ENCODE peak calls at places on chromosomes 1 and 21, in eight cellular contexts. T is Caco-2; B is HCT116; C is body of pancreas; U is CD8-positive, alpha-beta T cell; Q is dorsolateral prefrontal cortex; I is endothelial cell of umbilical vein; M is IMR-90. K is an unnamed sample.

GRCh38 chr1:64884261-64885040 is 81.9 kb downstream of the JAK1 start:
- DNase-seq in T (no peak), B (no peak), C (no peak), U (no peak), Q (no peak), I (peak; percentile 55), M (peak; percentile 56), K (no peak)

GRCh38 chr1:79128726-79129125 is 122.2 kb upstream of the ADGRL4 start:
- DNase-seq in T (no peak), B (no peak), C (no peak), U (no peak), Q (no peak), I (peak; percentile 71), M (peak; percentile 93), K (peak; percentile 24)

GRCh38 chr1:228434674-228435073 is 18.0 kb upstream of the TRIM17 start:
- DNase-seq in T (no peak), B (no peak), C (no peak), U (no peak), Q (no peak), I (no peak), M (no peak), K (no peak)

GRCh38 chr1:44646276-44646675 is 28.0 kb downstream of the TMEM53 start:
- DNase-seq in T (no peak), B (no peak), C (no peak), U (no peak), Q (no peak), I (no peak), M (peak; percentile 88), K (no peak)

GRCh38 chr1:167678422-167678821 is 43.4 kb upstream of the MPZL1 start:
- DNase-seq in T (no peak), B (no peak), C (no peak), U (no peak), Q (no peak), I (no peak), M (no peak), K (no peak)

GRCh38 chr1:152251391-152251790 is 27.4 kb upstream of the HRNR start:
- DNase-seq in T (no peak), B (no peak), C (no peak), U (no peak), Q (no peak), I (no peak), M (no peak), K (no peak)

GRCh38 chr1:115669886-115670285 is 28.1 kb downstream of the VANGL1 start:
- DNase-seq in T (no peak), B (no peak), C (no peak), U (no peak), Q (no peak), I (no peak), M (peak; percentile 43), K (no peak)

GRCh38 chr1:208036177-208036808 is 125.4 kb upstream of the CD34 start:
- DNase-seq in T (peak; percentile 34), B (peak; percentile 18), C (peak; percentile 54), U (no peak), Q (peak; percentile 13), I (no peak), M (peak; percentile 31), K (no peak)

GRCh38 chr1:53947172-53947835 is 1.2 kb downstream of the LRRC42 start:
- DNase-seq in T (no peak), B (no peak), C (no peak), U (no peak), Q (no peak), I (no peak), M (no peak), K (no peak)

GRCh38 chr1:37477946-37478345 is 3.6 kb downstream of the ZC3H12A start:
- DNase-seq in T (no peak), B (no peak), C (no peak), U (no peak), Q (no peak), I (no peak), M (no peak), K (no peak)

GRCh38 chr1:210239295-210240155 is 6.9 kb downstream of the SERTAD4 start:
- DNase-seq in T (peak; percentile 57), B (peak; percentile 28), C (peak; percentile 27), U (no peak), Q (no peak), I (peak; percentile 92), M (peak; percentile 85), K (no peak)

GRCh38 chr1:19448491-19449439 is 36.6 kb downstream of the CAPZB start:
- DNase-seq in T (no peak), B (no peak), C (peak; percentile 74), U (no peak), Q (no peak), I (peak; percentile 66), M (peak; percentile 93), K (no peak)

GRCh38 chr1:229952670-229953520 is 114.1 kb upstream of the GALNT2 start:
- DNase-seq in T (no peak), B (no peak), C (no peak), U (no peak), Q (no peak), I (no peak), M (no peak), K (no peak)

GRCh38 chr1:77975386-77975785 is 3.5 kb downstream of the FUBP1 start:
- DNase-seq in T (no peak), B (no peak), C (no peak), U (no peak), Q (no peak), I (peak; percentile 51), M (peak; percentile 40), K (no peak)

GRCh38 chr1:110210604-110211502 is 739 bp downstream of the KCNC4 start:
- DNase-seq in T (peak; percentile 33), B (no peak), C (peak; percentile 60), U (peak; percentile 73), Q (no peak), I (peak; percentile 36), M (no peak), K (no peak)

GRCh38 chr1:63922848-63923247 is 149.0 kb downstream of the ROR1 start:
- DNase-seq in T (no peak), B (no peak), C (no peak), U (no peak), Q (no peak), I (no peak), M (no peak), K (peak; percentile 62)

GRCh38 chr1:115377411-115377810 is 39.4 kb upstream of the NGF start:
- DNase-seq in T (no peak), B (no peak), C (no peak), U (no peak), Q (no peak), I (no peak), M (peak; percentile 53), K (no peak)

DNA sequence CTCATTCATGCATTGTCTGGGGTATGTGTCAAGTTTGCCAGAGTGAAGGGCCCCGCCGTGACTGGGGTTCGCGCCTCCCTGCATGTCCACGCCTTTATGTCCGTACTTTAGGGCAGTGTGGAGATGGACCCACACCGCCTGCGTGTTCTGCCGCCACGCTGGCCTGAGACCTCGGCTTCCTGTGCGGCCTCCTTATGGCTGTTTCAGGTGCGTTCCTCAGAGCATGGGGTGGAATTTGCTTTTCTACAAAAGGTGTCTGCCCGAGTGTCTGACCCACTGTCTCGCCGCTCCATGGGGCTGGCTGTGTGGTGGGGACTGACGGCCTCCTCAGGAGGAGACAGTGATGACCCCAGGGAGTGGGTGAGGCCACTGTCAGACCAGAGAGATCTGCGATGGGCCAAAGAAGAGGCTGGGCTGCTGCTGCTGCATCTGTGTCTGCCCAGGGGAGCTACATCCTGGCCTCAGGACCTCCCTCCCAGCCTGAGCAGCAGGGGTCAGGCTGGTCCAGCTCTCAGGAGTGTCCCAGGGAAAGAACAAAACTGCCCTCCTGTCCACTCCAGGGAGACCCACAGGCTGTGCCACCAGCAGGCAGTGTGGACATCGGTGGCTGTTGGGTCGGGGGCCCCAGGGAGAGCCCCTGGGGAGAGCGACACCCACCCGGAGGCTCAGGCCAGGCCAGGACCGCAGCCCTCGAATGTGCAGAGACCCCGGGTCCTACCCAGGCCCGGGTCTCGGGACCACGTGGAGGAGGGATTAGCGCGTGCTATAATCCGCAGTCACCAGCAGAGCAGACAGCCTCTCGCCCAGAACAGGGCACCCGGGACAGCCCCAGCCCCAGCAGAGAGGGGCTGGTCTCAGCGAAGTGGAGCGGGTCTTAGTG is 9.8 kb upstream of the SLC19A1 start:
- DNase-seq in T (no peak), B (no peak), C (no peak), U (no peak), Q (peak; percentile 33), I (no peak), M (no peak), K (no peak)
- TF ChIP-seq CTCF in T (no peak), B (no peak), C (no peak), U (no peak), Q (no peak), I (no peak), M (no peak), K (no peak)

GRCh38 chr1:5478961-5479360 is 513.3 kb downstream of the NPHP4 start:
- DNase-seq in T (no peak), B (no peak), C (no peak), U (no peak), Q (no peak), I (no peak), M (no peak), K (no peak)
- TF ChIP-seq CTCF in T (no peak), B (no peak), C (no peak), U (no peak), Q (no peak), I (no peak), M (no peak), K (no peak)

GRCh38 chr21:23812485-23812884 is 1794.8 kb downstream of the MRPL39 start:
- DNase-seq in T (no peak), B (no peak), C (no peak), U (no peak), Q (no peak), I (no peak), M (no peak), K (no peak)

GRCh38 chr21:23809573-23809972 is 1797.7 kb downstream of the MRPL39 start:
- DNase-seq in T (no peak), B (no peak), C (no peak), U (no peak), Q (no peak), I (no peak), M (no peak), K (no peak)

GRCh38 chr21:23817337-23817736 is 1789.9 kb downstream of the MRPL39 start:
- DNase-seq in T (no peak), B (no peak), C (no peak), U (no peak), Q (no peak), I (no peak), M (no peak), K (no peak)

GRCh38 chr21:23811802-23812201 is 1795.5 kb downstream of the MRPL39 start:
- DNase-seq in T (no peak), B (no peak), C (no peak), U (no peak), Q (no peak), I (no peak), M (no peak), K (no peak)
- TF ChIP-seq CTCF in T (no peak), B (no peak), C (no peak), U (no peak), Q (no peak), I (no peak), M (no peak), K (no peak)

DNA sequence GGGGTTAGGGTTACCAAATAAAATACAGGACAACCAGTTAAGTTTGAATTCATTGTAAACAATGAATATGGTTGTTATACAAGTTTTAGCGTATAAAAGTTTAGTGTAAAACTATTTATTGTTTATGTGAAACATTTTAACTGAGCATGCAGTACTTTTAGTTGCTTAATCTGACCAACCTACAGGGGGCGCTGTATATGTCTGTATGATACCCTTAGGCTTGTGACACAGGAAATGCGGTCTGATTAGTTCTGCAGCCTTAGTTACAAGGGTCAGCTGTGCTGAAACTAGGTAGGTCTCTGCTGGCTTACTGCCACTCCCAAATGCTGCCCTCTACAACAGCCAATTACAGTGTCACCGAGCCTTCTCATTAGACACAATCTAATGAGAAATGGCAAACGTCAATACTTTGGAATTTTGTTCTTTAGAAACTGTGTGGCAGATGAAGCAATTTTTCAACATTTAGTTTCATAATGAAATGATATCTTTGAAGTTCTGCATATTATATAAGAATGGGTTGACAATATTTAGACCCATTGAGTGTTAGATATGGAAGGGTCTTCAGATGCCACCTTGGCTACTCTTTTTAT is 56.2 kb downstream of the NTNG1 start:
- DNase-seq in T (peak; percentile 9), B (peak; percentile 15), C (no peak), U (no peak), Q (no peak), I (no peak), M (peak; percentile 3), K (no peak)
- TF ChIP-seq CTCF in T (no peak), B (no peak), C (no peak), U (no peak), Q (no peak), I (no peak), M (no peak), K (peak; percentile 46)